ENCODE peak calls at places on chromosome 11, in four cellular contexts. K is AG04450, X is kidney epithelial cell, F is T-helper 9 cell. Y is an unnamed sample.

GRCh38 chr11:113137735-113138529 is 176.5 kb upstream of the TTC12 start:
- DNase-seq in F (no peak), X (no peak), K (no peak), Y (no peak)

GRCh38 chr11:26204110-26204509 is 127.8 kb upstream of the ANO3 start:
- DNase-seq in K (no peak), F (no peak), X (no peak), Y (no peak)

GRCh38 chr11:15149050-15149449 is 34.3 kb downstream of the INSC start:
- DNase-seq in X (no peak), K (no peak), F (no peak), Y (no peak)

GRCh38 chr11:73158356-73159051 is 16.4 kb upstream of the FCHSD2 start:
- DNase-seq in K (peak), F (no peak), X (no peak), Y (no peak)

GRCh38 chr11:129146196-129146595 is 45.9 kb downstream of the ARHGAP32 start:
- DNase-seq in F (no peak), X (no peak), K (no peak), Y (no peak)

GRCh38 chr11:116696381-116696941 is 76.3 kb downstream of the BUD13 start:
- DNase-seq in X (no peak), K (no peak), F (no peak), Y (no peak)

GRCh38 chr11:95596011-95596489 is 193.5 kb downstream of the FAM76B start:
- DNase-seq in F (no peak), X (no peak), K (no peak), Y (no peak)

GRCh38 chr11:83192846-83193245 is 666 bp upstream of the ANKRD42 start:
- DNase-seq in F (no peak), K (no peak), X (no peak), Y (no peak)

GRCh38 chr11:47552086-47552580 is 799 bp downstream of the CELF1 start:
- DNase-seq in X (no peak), K (no peak), F (no peak), Y (no peak)

GRCh38 chr11:122853261-122853660 is 15.0 kb downstream of the CRTAM start:
- DNase-seq in X (no peak), F (no peak), K (no peak), Y (no peak)

GRCh38 chr11:73012121-73012863 is 129.8 kb downstream of the FCHSD2 start:
- DNase-seq in K (no peak), F (no peak), X (no peak), Y (peak)

GRCh38 chr11:45615182-45615792 is 50.1 kb downstream of the CHST1 start:
- DNase-seq in X (no peak), K (no peak), F (no peak), Y (no peak)

GRCh38 chr11:64095286-64095825 is 59.6 kb downstream of the FLRT1 start:
- DNase-seq in F (no peak), X (no peak), K (no peak), Y (no peak)

GRCh38 chr11:66950113-66950535 is 8.1 kb downstream of the PC start:
- DNase-seq in X (peak), K (no peak), F (no peak), Y (no peak)

GRCh38 chr11:43943931-43944751 is 1.7 kb downstream of the C11orf96 start:
- DNase-seq in F (no peak), K (no peak), X (no peak), Y (no peak)

GRCh38 chr11:48116843-48117242 is 99.8 kb upstream of the OR4B1 start:
- DNase-seq in K (no peak), X (no peak), F (no peak), Y (no peak)

GRCh38 chr11:43687120-43687791 is 6.7 kb downstream of the HSD17B12 start:
- DNase-seq in F (no peak), K (no peak), X (no peak), Y (no peak)

GRCh38 chr11:13567551-13567950 is 71.8 kb upstream of the PTH start:
- DNase-seq in K (no peak), X (no peak), F (no peak), Y (no peak)

GRCh38 chr11:108122166-108122628 is 830 bp downstream of the ACAT1 start:
- DNase-seq in F (no peak), X (no peak), K (no peak), Y (no peak)

GRCh38 chr11:118921929-118922744 is 3.6 kb downstream of the BCL9L start:
- DNase-seq in F (no peak), X (no peak), K (no peak), Y (peak)

GRCh38 chr11:70397336-70397982 is 870 bp upstream of the CTTN start:
- DNase-seq in X (no peak), F (no peak), K (no peak), Y (no peak)

GRCh38 chr11:71946144-71946571 is 17.3 kb downstream of the RNF121 start:
- DNase-seq in F (no peak), X (peak), K (no peak), Y (no peak)

GRCh38 chr11:60396790-60397189 is 531 bp downstream of the MS4A14 start:
- DNase-seq in K (no peak), F (no peak), X (no peak), Y (no peak)

GRCh38 chr11:118628861-118629549 is 21.6 kb downstream of the PHLDB1 start:
- DNase-seq in X (no peak), K (no peak), F (no peak), Y (no peak)

GRCh38 chr11:117565709-117566108 is 231.3 kb downstream of the DSCAML1 start:
- DNase-seq in F (no peak), K (no peak), X (no peak), Y (no peak)

GRCh38 chr11:117915672-117916235 is 13.4 kb downstream of the TMPRSS13 start:
- DNase-seq in X (no peak), F (no peak), K (no peak), Y (no peak)

GRCh38 chr11:73245461-73245860 is 26.7 kb upstream of the P2RY6 start:
- DNase-seq in F (no peak), K (no peak), X (no peak), Y (no peak)

GRCh38 chr11:117407016-117407415 is 79.4 kb downstream of the CEP164 start:
- DNase-seq in X (no peak), F (no peak), K (no peak), Y (no peak)

GRCh38 chr11:10659339-10660216 is 34.0 kb downstream of the IRAG1 start:
- DNase-seq in K (peak), F (no peak), X (peak), Y (no peak)

GRCh38 chr11:110294509-110294908 is 1.9 kb downstream of the RDX start:
- DNase-seq in X (no peak), F (no peak), K (no peak), Y (no peak)

GRCh38 chr11:65559951-65560537 is 1.9 kb upstream of the LTBP3 start:
- DNase-seq in K (no peak), X (no peak), F (no peak), Y (no peak)

GRCh38 chr11:105790841-105791240 is 181.0 kb downstream of the GRIA4 start:
- DNase-seq in F (no peak), X (no peak), K (no peak), Y (no peak)

GRCh38 chr11:46181387-46181786 is 60.1 kb upstream of the PHF21A start:
- DNase-seq in F (no peak), X (no peak), K (no peak), Y (no peak)

GRCh38 chr11:57568330-57568766 is 876 bp upstream of the UBE2L6 start:
- DNase-seq in F (peak), X (no peak), K (peak), Y (peak)

GRCh38 chr11:83162377-83162776 is 5.4 kb downstream of the PCF11 start:
- DNase-seq in X (no peak), F (no peak), K (no peak), Y (no peak)

Y was measured in AG09319.